ENCODE peak calls at places on chromosomes 7 and 10, in five cellular contexts. Z is neural progenitor cell, N is MM.1S, P is GM23338, M is PC-3. F is an unnamed sample.

GRCh38 chr10:22341190-22341935 is 3.9 kb upstream of the SPAG6 start:
- DNase-seq in M (no peak), P (no peak), N (no peak), Z (no peak), F (peak; percentile 69)

GRCh38 chr10:73339436-73339835 is 19.2 kb downstream of the CFAP70 start:
- DNase-seq in P (no peak), M (peak; percentile 77), N (no peak), Z (no peak), F (no peak)

GRCh38 chr10:5684971-5685763 is 529 bp downstream of the TASOR2 start:
- DNase-seq in P (peak; percentile 81), Z (peak; percentile 83), N (peak; percentile 70), M (peak; percentile 50), F (peak; percentile 92)

GRCh38 chr7:28328822-28329615 is 83.3 kb upstream of the CREB5 start:
- DNase-seq in Z (no peak), N (no peak), P (no peak), M (no peak), F (no peak)

GRCh38 chr10:33377658-33378025 is 43.2 kb upstream of the NRP1 start:
- DNase-seq in Z (no peak), M (peak; percentile 73), P (no peak), N (no peak), F (peak; percentile 74)

GRCh38 chr10:86067436-86068050 is 299.1 kb downstream of the GRID1 start:
- DNase-seq in N (no peak), P (no peak), M (no peak), Z (no peak), F (no peak)

GRCh38 chr7:108073305-108074070 is 56.7 kb downstream of the LAMB4 start:
- DNase-seq in Z (no peak), N (no peak), M (no peak), P (no peak), F (no peak)

GRCh38 chr10:86020139-86020538 is 346.5 kb downstream of the GRID1 start:
- DNase-seq in P (no peak), N (no peak), Z (no peak), M (no peak), F (no peak)

GRCh38 chr7:97064972-97065587 is 40.4 kb upstream of the DLX5 start:
- DNase-seq in Z (peak; percentile 72), P (peak; percentile 82), M (peak; percentile 72), N (peak; percentile 58), F (peak; percentile 65)

GRCh38 chr10:69716711-69717560 is 84.8 kb upstream of the COL13A1 start:
- DNase-seq in N (peak; percentile 45), Z (peak; percentile 86), M (peak; percentile 95), P (peak; percentile 91), F (peak; percentile 67)

GRCh38 chr7:78055160-78055559 is 256.6 kb downstream of the PHTF2 start:
- DNase-seq in Z (no peak), P (no peak), M (no peak), N (no peak), F (no peak)

GRCh38 chr7:83001362-83002040 is 161.2 kb downstream of the PCLO start:
- DNase-seq in Z (no peak), M (no peak), P (no peak), N (no peak), F (peak; percentile 2)

GRCh38 chr7:134562136-134562535 is 13.2 kb downstream of the AKR1B15 start:
- DNase-seq in Z (no peak), M (peak; percentile 48), N (no peak), P (no peak), F (peak; percentile 36)

GRCh38 chr7:55534262-55534915 is 37.9 kb downstream of the VOPP1 start:
- DNase-seq in M (peak; percentile 76), P (no peak), Z (no peak), N (peak; percentile 95), F (peak; percentile 84)

GRCh38 chr10:133379152-133379800 is at the start of gene PAOX:
- DNase-seq in N (peak; percentile 69), M (no peak), P (peak; percentile 77), Z (peak; percentile 89), F (peak; percentile 71)

GRCh38 chr7:143405158-143405557 is 3.5 kb downstream of the EPHA1 start:
- DNase-seq in M (no peak), N (no peak), Z (no peak), P (no peak), F (no peak)

GRCh38 chr7:130133029-130133774 is 62.9 kb downstream of the KLHDC10 start:
- DNase-seq in N (no peak), M (no peak), Z (no peak), P (no peak), F (no peak)

GRCh38 chr10:133274751-133275682 is 1.7 kb downstream of the ADAM8 start:
- DNase-seq in P (no peak), Z (no peak), N (peak; percentile 94), M (peak; percentile 77), F (peak; percentile 23)

GRCh38 chr10:8758029-8758428 is 703.5 kb downstream of the GATA3 start:
- DNase-seq in M (peak; percentile 52), P (no peak), N (no peak), Z (no peak), F (no peak)

DNA sequence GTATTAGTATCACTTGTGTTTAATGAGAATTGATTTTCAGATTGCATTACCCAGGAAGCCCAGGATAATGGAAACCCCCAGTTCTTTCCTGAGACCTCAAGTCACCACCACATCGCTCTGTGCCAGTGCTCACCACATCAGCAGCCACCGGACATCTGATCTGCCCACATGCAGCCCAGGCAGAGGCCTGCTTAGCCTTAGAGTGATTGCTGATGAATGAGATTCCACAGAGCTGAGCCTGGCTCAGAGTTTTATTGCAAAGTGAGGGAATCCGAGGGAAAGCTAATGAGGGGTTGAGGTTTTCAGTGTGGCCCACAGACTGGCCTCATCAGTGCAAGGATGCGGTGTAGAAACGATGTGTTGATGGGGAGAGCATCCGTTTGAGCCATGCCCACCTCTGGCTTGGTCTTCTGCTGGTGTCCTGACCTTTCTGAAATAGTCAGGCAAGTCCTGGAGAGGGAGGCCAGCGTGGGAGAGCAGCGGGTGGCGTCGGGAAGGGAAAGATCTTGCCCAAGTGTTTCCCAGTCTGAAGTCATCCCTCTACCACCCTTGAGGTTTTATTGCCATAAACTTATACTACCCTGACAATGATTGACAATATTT is 120.3 kb downstream of the ITIH5 start:
- DNase-seq in P (no peak), N (no peak), Z (no peak), M (no peak), F (peak; percentile 20)
- H3F3A ChIP-seq in P (no peaks in the 10 kb centered on the region), N (no peaks in the 10 kb centered on the region), Z (no peaks in the 10 kb centered on the region), M (no peaks in the 10 kb centered on the region), F (no peaks in the 10 kb centered on the region)

GRCh38 chr10:100724531-100725027 is 20.8 kb upstream of the PAX2 start:
- DNase-seq in Z (no peak), M (no peak), P (peak; percentile 40), N (no peak), F (no peak)
- TF ChIP-seq EZH2 in Z (peak; percentile 95), M (no peak), P (peak; percentile 80), N (no peak), F (no peak)

DNA sequence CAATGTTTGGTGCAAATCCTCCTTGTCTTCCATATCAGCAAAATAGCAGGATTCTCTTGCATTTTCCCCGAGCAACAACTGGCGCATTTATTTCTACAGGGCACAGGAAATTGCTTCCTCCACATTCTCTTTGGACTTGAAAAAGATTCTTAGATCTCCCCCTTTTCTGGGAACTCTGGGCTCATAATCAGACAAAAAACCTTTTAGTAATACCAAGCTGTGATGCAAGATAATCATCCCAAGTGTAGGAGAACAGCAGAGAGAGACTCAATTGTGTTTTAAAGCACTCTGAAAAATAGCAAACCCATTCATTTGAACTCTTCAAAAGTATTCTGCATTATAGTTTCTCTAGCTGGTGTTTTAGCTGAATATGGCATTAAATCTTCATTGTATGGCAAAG is 419.6 kb upstream of the NPVF start:
- DNase-seq in N (no peak), Z (no peak), M (no peak), P (no peak), F (no peak)
- TF ChIP-seq EZH2phosphoT487 in N (no peak), Z (no peak), M (no peak), P (no peak), F (no peak)

DNA sequence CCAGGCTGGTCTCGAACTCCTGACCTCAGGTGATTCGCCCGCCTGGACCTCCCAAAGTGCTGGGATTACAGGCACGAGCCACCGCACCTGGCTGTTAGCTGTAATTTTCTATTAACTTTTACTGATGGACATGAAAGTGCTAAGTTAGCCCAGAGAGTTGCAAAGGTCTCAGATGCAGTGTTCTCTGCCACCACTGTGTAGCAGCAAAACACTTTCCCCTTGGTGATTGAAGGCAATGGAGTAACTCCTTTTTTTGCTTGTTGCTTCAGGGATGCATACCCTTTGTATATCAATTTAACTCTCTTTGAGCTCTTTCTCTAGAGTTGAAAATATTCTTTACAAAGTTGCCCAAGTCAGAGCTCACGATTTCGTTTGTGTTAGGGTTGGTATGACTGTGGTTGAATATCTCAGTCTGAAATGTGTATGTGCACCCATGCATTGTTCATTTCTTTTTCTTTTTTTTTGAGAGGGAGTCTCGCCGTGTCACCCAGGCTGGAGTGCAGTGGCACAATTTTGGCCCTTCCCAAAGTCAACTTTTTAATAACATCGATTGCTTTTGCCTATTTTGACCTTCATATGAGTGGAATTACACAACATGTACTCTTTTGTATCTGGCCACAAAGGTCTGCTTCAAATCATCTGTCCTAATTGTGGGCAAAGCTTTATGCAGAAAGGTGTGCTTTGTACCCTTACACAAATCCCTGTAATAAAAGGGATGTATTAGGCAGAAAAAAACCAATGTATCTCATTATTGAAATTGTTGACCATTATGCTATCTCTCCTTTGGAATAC is 52.6 kb downstream of the GTF2I start:
- DNase-seq in P (peak; percentile 26), M (peak; percentile 21), Z (no peak), N (no peak), F (no peak)
- H3F3A ChIP-seq in P (peaks cover 30% of the 10 kb centered on the region), M (peaks cover 4% of the 10 kb centered on the region), Z (peaks cover 55% of the 10 kb centered on the region), N (no peaks in the 10 kb centered on the region), F (peaks cover 15% of the 10 kb centered on the region)

DNA sequence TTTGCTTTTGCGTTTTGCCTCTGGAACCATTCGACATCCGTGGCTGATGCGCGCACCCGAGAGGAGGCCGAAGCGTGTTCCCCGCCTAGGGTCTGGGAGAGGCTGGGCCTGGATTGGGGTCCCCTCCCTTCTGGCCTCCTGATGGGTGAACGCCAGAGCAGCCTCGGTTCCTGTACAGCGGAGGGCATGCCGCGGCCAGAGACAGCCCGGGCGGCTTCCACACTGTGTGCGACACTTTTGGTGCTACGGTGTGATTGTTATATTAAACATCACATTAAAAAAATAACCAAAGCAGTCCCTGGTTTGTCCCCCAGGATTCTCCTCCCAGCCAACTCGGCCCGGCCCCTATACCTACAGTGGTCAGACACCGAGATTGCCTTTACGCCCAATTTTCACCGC is 3.7 kb upstream of the HOXA7 start:
- DNase-seq in Z (no peak), N (no peak), M (peak; percentile 28), P (no peak), F (no peak)
- TF ChIP-seq EZH2 in Z (no peak), N (no peak), M (no peak), P (peak; percentile 35), F (no peak)

GRCh38 chr7:99292127-99292526 is 19.5 kb downstream of the MYH16 start:
- DNase-seq in N (no peak), Z (no peak), M (no peak), P (no peak), F (no peak)

GRCh38 chr7:99289185-99289584 is 16.5 kb downstream of the MYH16 start:
- DNase-seq in Z (no peak), M (no peak), P (peak; percentile 33), N (no peak), F (no peak)

GRCh38 chr7:99293167-99293566 is 20.5 kb downstream of the MYH16 start:
- DNase-seq in P (no peak), M (no peak), N (no peak), Z (no peak), F (no peak)

GRCh38 chr7:99290980-99291607 is 18.5 kb downstream of the MYH16 start:
- DNase-seq in M (no peak), N (no peak), Z (no peak), P (no peak), F (no peak)

GRCh38 chr7:99287779-99288534 is 15.3 kb downstream of the MYH16 start:
- DNase-seq in Z (no peak), M (no peak), P (no peak), N (no peak), F (no peak)
- TF ChIP-seq EZH2phosphoT487 in Z (no peak), M (no peak), P (no peak), N (no peak), F (no peak)